ENCODE peak calls at places on chromosomes 12 and 14, in four cellular contexts. One of them, this sample, is unnamed.

GRCh38 chr14:101169267-101169666 is 265.7 kb upstream of the RTL1 start:
- DNase-seq in stomach: no peak
- DNase-seq in breast epithelium: no peak
- DNase-seq in SK-N-SH: no peak
- DNase-seq in this sample: no peak

GRCh38 chr12:59040651-59041050 is 120.3 kb upstream of the LRIG3 start:
- DNase-seq in stomach: no peak
- DNase-seq in breast epithelium: no peak
- DNase-seq in SK-N-SH: no peak
- DNase-seq in this sample: peak; percentile 61

GRCh38 chr12:102462386-102462785 is 18.0 kb downstream of the IGF1 start:
- DNase-seq in stomach: no peak
- DNase-seq in breast epithelium: no peak
- DNase-seq in SK-N-SH: no peak
- DNase-seq in this sample: no peak

GRCh38 chr12:84408936-84409335 is 503.7 kb downstream of the SLC6A15 start:
- DNase-seq in stomach: no peak
- DNase-seq in breast epithelium: no peak
- DNase-seq in SK-N-SH: no peak
- DNase-seq in this sample: no peak

GRCh38 chr14:54440037-54440436 is 1.1 kb downstream of the CNIH1 start:
- DNase-seq in stomach: no peak
- DNase-seq in breast epithelium: no peak
- DNase-seq in SK-N-SH: no peak
- DNase-seq in this sample: no peak

GRCh38 chr12:4881665-4882064 is 28.0 kb upstream of the KCNA1 start:
- DNase-seq in stomach: no peak
- DNase-seq in breast epithelium: peak; percentile 56
- DNase-seq in SK-N-SH: no peak
- DNase-seq in this sample: no peak

GRCh38 chr12:51192284-51192671 is 19.3 kb upstream of the TFCP2 start:
- DNase-seq in stomach: no peak
- DNase-seq in breast epithelium: no peak
- DNase-seq in SK-N-SH: no peak
- DNase-seq in this sample: no peak

GRCh38 chr14:98564006-98564405 is 708.0 kb downstream of the BCL11B start:
- DNase-seq in stomach: no peak
- DNase-seq in breast epithelium: no peak
- DNase-seq in SK-N-SH: no peak
- DNase-seq in this sample: no peak

GRCh38 chr12:43551271-43551970 is 582 bp downstream of the ADAMTS20 start:
- DNase-seq in stomach: no peak
- DNase-seq in breast epithelium: no peak
- DNase-seq in SK-N-SH: peak; percentile 70
- DNase-seq in this sample: no peak

GRCh38 chr14:76741074-76741473 is 20.2 kb upstream of the VASH1 start:
- DNase-seq in stomach: no peak
- DNase-seq in breast epithelium: no peak
- DNase-seq in SK-N-SH: no peak
- DNase-seq in this sample: no peak

GRCh38 chr12:21655594-21655993 is 2.0 kb downstream of the LDHB start:
- DNase-seq in stomach: no peak
- DNase-seq in breast epithelium: no peak
- DNase-seq in SK-N-SH: no peak
- DNase-seq in this sample: no peak

GRCh38 chr12:69024413-69024812 is 91.4 kb upstream of the CPM start:
- DNase-seq in stomach: peak; percentile 71
- DNase-seq in breast epithelium: peak; percentile 60
- DNase-seq in SK-N-SH: no peak
- DNase-seq in this sample: no peak

GRCh38 chr14:36582011-36582873 is at the start of gene NKX2-8:
- DNase-seq in stomach: no peak
- DNase-seq in breast epithelium: no peak
- DNase-seq in SK-N-SH: peak; percentile 30
- DNase-seq in this sample: no peak

GRCh38 chr14:85401396-85401795 is 128.5 kb upstream of the FLRT2 start:
- DNase-seq in stomach: no peak
- DNase-seq in breast epithelium: no peak
- DNase-seq in SK-N-SH: no peak
- DNase-seq in this sample: no peak

GRCh38 chr14:21245813-21246212 is 23.4 kb downstream of the HNRNPC start:
- DNase-seq in stomach: no peak
- DNase-seq in breast epithelium: no peak
- DNase-seq in SK-N-SH: no peak
- DNase-seq in this sample: no peak
- TF ChIP-seq POLR2AphosphoS5 in stomach: no peak
- TF ChIP-seq POLR2AphosphoS5 in breast epithelium: no peak
- TF ChIP-seq POLR2AphosphoS5 in SK-N-SH: no peak
- TF ChIP-seq POLR2AphosphoS5 in this sample: no peak

GRCh38 chr12:108826115-108826806 is 31.1 kb downstream of the SSH1 start:
- DNase-seq in stomach: no peak
- DNase-seq in breast epithelium: no peak
- DNase-seq in SK-N-SH: peak; percentile 79
- DNase-seq in this sample: peak; percentile 88
- TF ChIP-seq POLR2AphosphoS5 in stomach: peak; percentile 29
- TF ChIP-seq POLR2AphosphoS5 in breast epithelium: peak; percentile 35
- TF ChIP-seq POLR2AphosphoS5 in SK-N-SH: peak; percentile 66
- TF ChIP-seq POLR2AphosphoS5 in this sample: peak; percentile 64

GRCh38 chr14:24818054-24818822 is 184.2 kb upstream of the GZMB start:
- DNase-seq in stomach: no peak
- DNase-seq in breast epithelium: no peak
- DNase-seq in SK-N-SH: no peak
- DNase-seq in this sample: no peak
- TF ChIP-seq POLR2AphosphoS5 in stomach: no peak
- TF ChIP-seq POLR2AphosphoS5 in breast epithelium: no peak
- TF ChIP-seq POLR2AphosphoS5 in SK-N-SH: no peak
- TF ChIP-seq POLR2AphosphoS5 in this sample: no peak

GRCh38 chr14:59406454-59407245 is 58.5 kb downstream of the GPR135 start:
- DNase-seq in stomach: no peak
- DNase-seq in breast epithelium: no peak
- DNase-seq in SK-N-SH: no peak
- DNase-seq in this sample: no peak
- TF ChIP-seq POLR2AphosphoS5 in stomach: no peak
- TF ChIP-seq POLR2AphosphoS5 in breast epithelium: no peak
- TF ChIP-seq POLR2AphosphoS5 in SK-N-SH: no peak
- TF ChIP-seq POLR2AphosphoS5 in this sample: no peak

GRCh38 chr12:116718578-116719454 is 19.1 kb downstream of the SPRING1 start:
- DNase-seq in stomach: no peak
- DNase-seq in breast epithelium: no peak
- DNase-seq in SK-N-SH: no peak
- DNase-seq in this sample: no peak
- TF ChIP-seq POLR2AphosphoS5 in stomach: no peak
- TF ChIP-seq POLR2AphosphoS5 in breast epithelium: no peak
- TF ChIP-seq POLR2AphosphoS5 in SK-N-SH: no peak
- TF ChIP-seq POLR2AphosphoS5 in this sample: no peak

This sample was measured in sigmoid colon.